ENCODE peak calls at places on chromosomes 12 and 14, in four cellular contexts. K is germinal center, E is amygdala, O is cardiac septum. C is an unnamed sample.

GRCh38 chr12:131133994-131134393 is 180.3 kb downstream of the ADGRD1 start:
- DNase-seq in O (no peak), K (no peak), E (no peak), C (no peak)

GRCh38 chr14:100416921-100417451 is 93.8 kb downstream of the SLC25A47 start:
- DNase-seq in O (no peak), K (no peak), E (no peak), C (no peak)

GRCh38 chr12:3342051-3342450 is 149.0 kb upstream of the PRMT8 start:
- DNase-seq in O (no peak), K (no peak), E (no peak), C (no peak)

GRCh38 chr14:32934891-32935633 is 3.6 kb upstream of the NPAS3 start:
- DNase-seq in E (no peak), K (no peak), O (no peak), C (no peak)

GRCh38 chr14:86501611-86502010 is 971.7 kb downstream of the FLRT2 start:
- DNase-seq in E (no peak), K (no peak), O (no peak), C (no peak)

GRCh38 chr12:96248532-96248931 is 54.4 kb downstream of the ELK3 start:
- DNase-seq in O (no peak), K (no peak), E (no peak), C (no peak)

GRCh38 chr14:23202001-23202400 is 18.5 kb upstream of the SLC7A8 start:
- DNase-seq in O (no peak), K (no peak), E (no peak), C (no peak)

GRCh38 chr12:12510141-12510540 is 52.5 kb downstream of the DUSP16 start:
- DNase-seq in K (no peak), O (no peak), E (no peak), C (no peak)

GRCh38 chr12:113056631-113057488 is at the start of gene DTX1:
- DNase-seq in O (no peak), K (peak), E (no peak), C (peak)

C was measured in GM10248.